ENCODE peak calls at places on chromosomes 12 and 14, in nine cellular contexts. N is thoracic aorta, E is IMR-90, Y is HEK293T, A is endothelial cell, Z is HT1080, P is Calu3, O is substantia nigra, X is NCI-H1092. C is an unnamed sample.

GRCh38 chr14:29236848-29237247 is 470.3 kb downstream of the FOXG1 start:
- DNase-seq in O (no peak), N (no peak), P (no peak), X (no peak), Z (peak; percentile 94), Y (no peak), E (peak; percentile 92), A (no peak), C (peak; percentile 90)

GRCh38 chr12:112184056-112184887 is 58.9 kb downstream of the TRAFD1 start:
- DNase-seq in Z (no peak), P (no peak), O (no peak), A (no peak), E (no peak), Y (no peak), N (no peak), X (no peak), C (no peak)

GRCh38 chr14:65156568-65157366 is 54.5 kb upstream of the MAX start:
- DNase-seq in P (no peak), O (peak; percentile 15), A (no peak), X (no peak), E (peak; percentile 78), N (peak; percentile 21), Z (peak; percentile 60), Y (no peak), C (peak; percentile 88)

GRCh38 chr14:68589447-68590232 is 203.2 kb downstream of the ZFP36L1 start:
- DNase-seq in O (no peak), N (no peak), Z (no peak), E (peak; percentile 66), A (no peak), X (no peak), Y (no peak), P (no peak), C (no peak)

GRCh38 chr12:57214398-57214781 is 2.2 kb upstream of the NXPH4 start:
- DNase-seq in Z (peak; percentile 56), O (peak; percentile 34), X (peak; percentile 36), N (no peak), E (peak; percentile 50), A (peak; percentile 71), Y (peak; percentile 82), P (peak; percentile 79), C (peak; percentile 65)

GRCh38 chr12:122984612-122985358 is 4.3 kb downstream of the ARL6IP4 start:
- DNase-seq in Z (no peak), P (no peak), N (no peak), Y (no peak), E (no peak), A (no peak), O (peak; percentile 49), X (no peak), C (no peak)

GRCh38 chr12:22287776-22288621 is 46.5 kb downstream of the ST8SIA1 start:
- DNase-seq in P (no peak), Y (peak; percentile 6), O (no peak), X (no peak), Z (peak; percentile 83), E (peak; percentile 70), N (no peak), A (no peak), C (peak; percentile 71)

GRCh38 chr12:43349863-43350262 is 202.1 kb downstream of the ADAMTS20 start:
- DNase-seq in N (no peak), P (no peak), E (peak; percentile 31), Z (peak; percentile 8), X (no peak), O (no peak), Y (no peak), A (no peak), C (no peak)

GRCh38 chr12:1138691-1139090 is 147.7 kb downstream of the ERC1 start:
- DNase-seq in N (no peak), P (no peak), Z (no peak), Y (no peak), X (no peak), A (no peak), E (no peak), O (no peak), C (no peak)

GRCh38 chr14:92549853-92550244 is 36.3 kb downstream of the RIN3 start:
- DNase-seq in N (peak; percentile 43), X (no peak), E (peak; percentile 16), O (no peak), Y (no peak), P (no peak), A (no peak), Z (no peak), C (no peak)

GRCh38 chr12:94558612-94559011 is 91.7 kb downstream of the TMCC3 start:
- DNase-seq in Z (no peak), E (no peak), P (no peak), N (no peak), O (no peak), Y (no peak), A (no peak), X (no peak), C (no peak)

GRCh38 chr14:23162005-23162404 is 21.5 kb downstream of the SLC7A8 start:
- DNase-seq in X (no peak), O (no peak), E (no peak), Z (no peak), Y (no peak), N (no peak), P (no peak), A (no peak), C (no peak)

GRCh38 chr14:87152701-87153100 is 840.3 kb downstream of the GALC start:
- DNase-seq in O (no peak), P (no peak), A (no peak), Y (no peak), E (no peak), N (no peak), Z (no peak), X (no peak), C (no peak)

GRCh38 chr14:50403433-50403832 is 6.8 kb upstream of the CDKL1 start:
- DNase-seq in Y (no peak), E (peak; percentile 77), P (no peak), N (no peak), X (no peak), O (no peak), A (peak; percentile 19), Z (peak; percentile 20), C (peak; percentile 29)

GRCh38 chr12:71947645-71948105 is 9.0 kb downstream of the TPH2 start:
- DNase-seq in O (no peak), Y (no peak), N (no peak), P (peak; percentile 69), A (peak; percentile 53), X (peak; percentile 91), Z (peak; percentile 59), E (peak; percentile 86), C (peak; percentile 48)

GRCh38 chr14:36665887-36666415 is 4.3 kb downstream of the PAX9 start:
- DNase-seq in O (no peak), X (no peak), A (no peak), Z (no peak), P (no peak), Y (no peak), N (no peak), E (no peak), C (no peak)

GRCh38 chr14:102776761-102777710 is at the start of gene TRAF3:
- DNase-seq in O (peak; percentile 49), E (peak; percentile 77), Z (no peak), A (peak; percentile 60), P (peak; percentile 70), X (no peak), N (no peak), Y (peak; percentile 70), C (peak; percentile 78)

GRCh38 chr12:101697197-101697929 is at the start of gene CHPT1:
- DNase-seq in A (peak; percentile 53), P (peak; percentile 66), N (peak; percentile 5), X (peak; percentile 27), Z (peak; percentile 47), Y (peak; percentile 65), O (peak; percentile 70), E (peak; percentile 38), C (peak; percentile 58)

GRCh38 chr14:29930283-29930682 is 2.6 kb upstream of the PRKD1 start:
- DNase-seq in O (no peak), P (no peak), Z (peak; percentile 80), X (no peak), Y (no peak), N (no peak), E (peak; percentile 47), A (no peak), C (peak; percentile 84)

GRCh38 chr12:31853977-31854376 is 105.2 kb upstream of the RESF1 start:
- DNase-seq in X (no peak), E (no peak), A (no peak), N (no peak), O (no peak), Y (no peak), Z (no peak), P (peak; percentile 17), C (no peak)

GRCh38 chr12:70695361-70696023 is 58.3 kb upstream of the PTPRB start:
- DNase-seq in Z (no peak), E (no peak), O (no peak), A (no peak), Y (no peak), X (no peak), P (no peak), N (no peak), C (no peak)

C was measured in EL.